ENCODE peak calls at places on chromosomes 4 and X, in five cellular contexts. P is cardiac muscle cell, N is neural progenitor cell, O is left ventricle myocardium inferior, Q is psoas muscle. H is an unnamed sample. For H3K4me1, the result is how much of the 10 kb centered on the place peaks cover.

GRCh38 chr4:80213117-80213815 is 16.0 kb downstream of the PRDM8 start:
- DNase-seq in P (no peak), N (no peak), O (no peak), Q (no peak), H (no peak)

GRCh38 chrX:154719132-154719675 is 31.7 kb downstream of the GAB3 start:
- DNase-seq in P (no peak), N (no peak), O (no peak), Q (no peak), H (no peak)

GRCh38 chr4:62495039-62495438 is 1294.9 kb downstream of the ADGRL3 start:
- DNase-seq in P (no peak), N (no peak), O (no peak), Q (no peak), H (no peak)

GRCh38 chrX:123339201-123339905 is 155.3 kb downstream of the GRIA3 start:
- DNase-seq in P (no peak), N (no peak), O (no peak), Q (no peak), H (no peak)

GRCh38 chr4:185305979-185306442 is 89.7 kb downstream of the LRP2BP start:
- DNase-seq in P (no peak), N (peak), O (no peak), Q (no peak), H (no peak)

GRCh38 chrX:154490021-154490413 is 412 bp downstream of the SLC10A3 start:
- DNase-seq in P (no peak), N (no peak), O (no peak), Q (peak), H (no peak)

GRCh38 chr4:104491826-104492771 is 2.6 kb downstream of the CXXC4 start:
- DNase-seq in P (peak), N (peak), O (no peak), Q (no peak), H (no peak)

GRCh38 chr4:177802665-177803064 is 360.4 kb upstream of the AGA start:
- DNase-seq in P (no peak), N (no peak), O (no peak), Q (no peak), H (no peak)

GRCh38 chrX:1202251-1202650 is 10.2 kb downstream of the CRLF2 start:
- DNase-seq in P (no peak), N (no peak), O (no peak), Q (no peak), H (no peak)

GRCh38 chr4:153773236-153773690 is 13.4 kb upstream of the RNF175 start:
- DNase-seq in P (no peak), N (peak), O (no peak), Q (no peak), H (no peak)

GRCh38 chr4:101649790-101650450 is 140.6 kb upstream of the BANK1 start:
- DNase-seq in P (peak), N (no peak), O (no peak), Q (no peak), H (no peak)

GRCh38 chrX:108610141-108610540 is 126.2 kb downstream of the IRS4 start:
- DNase-seq in P (no peak), N (no peak), O (no peak), Q (no peak), H (no peak)

GRCh38 chr4:157076578-157076947 is 613 bp downstream of the GLRB start:
- DNase-seq in P (no peak), N (peak), O (no peak), Q (no peak), H (no peak)

GRCh38 chr4:133969202-133969873 is 232.3 kb downstream of the PABPC4L start:
- DNase-seq in P (peak), N (no peak), O (no peak), Q (no peak), H (no peak)

GRCh38 chr4:168740686-168741085 is 243.8 kb downstream of the PALLD start:
- DNase-seq in P (no peak), N (no peak), O (no peak), Q (no peak), H (no peak)

GRCh38 chr4:109294006-109294405 is 8.5 kb downstream of the COL25A1 start:
- DNase-seq in P (peak), N (peak), O (no peak), Q (no peak), H (no peak)

GRCh38 chr4:133147365-133147821 is 1.7 kb upstream of the PCDH10 start:
- DNase-seq in P (no peak), N (peak), O (no peak), Q (no peak), H (no peak)

GRCh38 chr4:37648084-37648817 is 37.9 kb downstream of the RELL1 start:
- DNase-seq in P (no peak), N (no peak), O (peak), Q (peak), H (peak)

GRCh38 chrX:118974908-118975671 is 672 bp downstream of the LONRF3 start:
- DNase-seq in P (peak), N (peak), O (peak), Q (peak), H (peak)

GRCh38 chr4:105896984-105897760 is 1.9 kb downstream of the NPNT start:
- DNase-seq in P (no peak), N (no peak), O (no peak), Q (no peak), H (no peak)

GRCh38 chr4:61202638-61203495 is 2.7 kb downstream of the ADGRL3 start:
- DNase-seq in P (peak), N (peak), O (peak), Q (no peak), H (no peak)

GRCh38 chrX:40101430-40101802 is 3.7 kb upstream of the BCOR start:
- DNase-seq in P (no peak), N (no peak), O (no peak), Q (no peak), H (no peak)

GRCh38 chr4:25113915-25114904 is 46.0 kb downstream of the SEPSECS start:
- DNase-seq in P (no peak), N (no peak), O (no peak), Q (no peak), H (no peak)

GRCh38 chrX:152932598-152933175 is 34.8 kb downstream of the ZNF185 start:
- DNase-seq in P (no peak), N (no peak), O (no peak), Q (no peak), H (no peak)

GRCh38 chr4:2251073-2251794 is 9.3 kb upstream of the HAUS3 start:
- DNase-seq in P (no peak), N (no peak), O (peak), Q (peak), H (peak)

GRCh38 chr4:180947421-180947820 is 1295.8 kb upstream of the TENM3 start:
- DNase-seq in P (no peak), N (peak), O (no peak), Q (no peak), H (no peak)

GRCh38 chrX:63747331-63747730 is 37.7 kb downstream of the ARHGEF9 start:
- DNase-seq in P (peak), N (no peak), O (no peak), Q (no peak), H (no peak)

GRCh38 chr4:5204781-5205180 is 153.5 kb downstream of the STK32B start:
- DNase-seq in P (no peak), N (no peak), O (no peak), Q (no peak), H (no peak)

GRCh38 chr4:1862055-1862911 is 6.3 kb upstream of the LETM1 start:
- DNase-seq in P (no peak), N (no peak), O (no peak), Q (no peak), H (no peak)

GRCh38 chr4:176436500-176436973 is 116.8 kb downstream of the SPCS3 start:
- DNase-seq in P (no peak), N (no peak), O (no peak), Q (no peak), H (no peak)

GRCh38 chr4:138573246-138573645 is 331.1 kb upstream of the SLC7A11 start:
- DNase-seq in P (no peak), N (no peak), O (no peak), Q (no peak), H (no peak)

GRCh38 chr4:102386966-102387365 is 41.7 kb upstream of the SLC39A8 start:
- DNase-seq in P (no peak), N (no peak), O (no peak), Q (no peak), H (no peak)

GRCh38 chr4:143391895-143392294 is 55.2 kb downstream of the GAB1 start:
- DNase-seq in P (no peak), N (no peak), O (no peak), Q (no peak), H (no peak)

DNA sequence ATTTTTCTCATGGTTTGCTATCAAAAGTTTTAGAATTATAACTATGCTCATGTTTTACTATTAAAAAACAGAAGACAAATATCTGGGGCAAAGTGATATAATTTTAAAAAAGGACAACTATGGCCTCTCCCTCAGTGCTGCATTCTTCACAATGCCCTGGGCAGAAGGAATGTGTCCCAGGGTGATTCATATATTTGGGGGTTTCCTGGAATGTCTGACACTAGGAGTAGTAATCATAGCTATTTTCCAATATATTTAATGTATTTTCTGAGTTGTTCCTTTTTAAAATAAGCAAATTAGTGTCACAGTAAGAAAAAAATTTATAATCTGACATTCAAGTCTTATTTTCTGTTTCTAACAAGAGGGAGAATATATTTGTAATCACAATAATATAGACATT is 281.7 kb downstream of the UNC5C start:
- DNase-seq in P (no peak), N (no peak), O (no peak), Q (no peak), H (no peak)
- H3K4me3 ChIP-seq in P (no peak), N (no peak), O (no peak), Q (no peak), H (no peak)

DNA sequence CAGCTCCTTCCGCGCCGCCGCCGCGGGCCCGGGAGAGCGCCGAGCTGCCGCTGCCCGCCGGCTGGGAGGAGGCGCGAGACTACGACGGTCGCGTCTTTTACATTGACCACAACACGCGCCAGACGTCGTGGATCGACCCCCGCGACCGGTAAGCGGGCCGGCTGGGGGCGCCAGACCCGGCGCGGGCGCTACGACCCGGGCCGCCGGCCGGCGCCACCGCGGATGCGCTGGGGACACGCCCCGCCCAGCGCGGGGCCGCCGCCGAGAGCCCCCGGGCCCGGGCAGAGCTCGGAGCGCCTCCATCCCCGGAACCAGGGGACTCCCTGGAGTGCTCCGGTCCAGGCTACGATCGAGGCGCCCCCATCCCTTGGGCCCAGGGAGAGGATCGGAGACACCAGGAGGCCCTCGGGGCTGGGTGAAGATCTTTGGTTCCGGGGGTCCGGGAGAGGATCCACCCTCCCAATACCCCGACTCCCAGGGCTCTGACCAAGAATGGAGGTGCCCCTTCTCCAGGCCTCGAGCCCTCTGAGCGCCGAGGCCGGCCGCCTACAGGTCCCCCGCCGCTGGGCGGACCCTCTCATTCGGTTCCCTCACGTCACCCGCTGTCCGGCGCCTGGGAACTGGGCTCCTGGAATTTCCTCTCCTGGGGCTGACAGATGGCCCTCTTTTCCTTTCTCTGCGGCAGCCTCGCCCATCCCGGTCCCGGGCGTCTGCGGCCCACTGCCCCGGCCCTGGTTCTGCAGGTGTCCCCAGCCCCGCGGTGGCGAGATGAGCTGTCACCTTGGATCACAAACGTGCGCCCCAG is 48.8 kb downstream of the CLDN34 start:
- DNase-seq in P (peak), N (peak), O (peak), Q (peak), H (peak)
- TF ChIP-seq CTCF in P (no peak), N (no peak), O (peak), Q (no peak), H (no peak)

DNA sequence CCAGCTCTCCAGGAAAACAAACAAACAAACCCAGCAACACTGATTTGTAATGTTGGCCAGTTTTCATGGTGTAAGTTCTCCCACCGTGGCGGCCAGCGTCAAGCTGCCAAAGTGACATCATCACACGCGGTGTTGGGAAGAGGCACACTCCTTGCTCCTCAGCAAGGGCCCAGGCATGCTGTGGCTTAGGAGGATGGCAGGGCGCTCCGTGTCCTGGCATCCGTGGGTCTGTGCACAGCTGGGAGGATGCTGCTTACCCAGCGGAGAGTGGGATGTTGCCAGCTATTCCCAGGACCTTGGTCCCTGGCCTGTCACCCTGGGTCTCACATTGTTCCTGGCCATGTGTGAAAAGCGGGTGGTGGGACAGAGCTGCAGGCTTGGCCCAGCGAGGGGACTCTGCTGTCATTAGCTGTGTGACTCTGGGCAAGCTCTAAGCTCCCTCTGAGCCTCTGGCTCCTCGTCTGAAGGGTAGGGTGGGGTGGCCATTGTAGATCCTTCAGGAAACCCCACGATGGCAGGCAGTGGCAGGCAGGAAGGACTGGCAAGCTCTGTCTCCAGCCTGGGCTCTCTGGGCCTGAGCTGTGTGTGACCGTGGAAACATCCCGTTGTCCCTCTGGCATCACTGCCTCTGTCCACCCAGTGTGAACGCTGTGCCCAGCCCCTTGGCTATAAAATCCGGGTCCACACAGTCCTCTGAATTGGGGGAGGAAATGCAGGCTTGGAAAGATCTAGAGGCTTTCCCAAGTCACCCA is 10.8 kb downstream of the PSAPL1 start:
- DNase-seq in P (no peak), N (no peak), O (peak), Q (no peak), H (peak)
- H3K4me1 ChIP-seq in P (under half), N (under half), O (under half), Q (under half), H (under half)

DNA sequence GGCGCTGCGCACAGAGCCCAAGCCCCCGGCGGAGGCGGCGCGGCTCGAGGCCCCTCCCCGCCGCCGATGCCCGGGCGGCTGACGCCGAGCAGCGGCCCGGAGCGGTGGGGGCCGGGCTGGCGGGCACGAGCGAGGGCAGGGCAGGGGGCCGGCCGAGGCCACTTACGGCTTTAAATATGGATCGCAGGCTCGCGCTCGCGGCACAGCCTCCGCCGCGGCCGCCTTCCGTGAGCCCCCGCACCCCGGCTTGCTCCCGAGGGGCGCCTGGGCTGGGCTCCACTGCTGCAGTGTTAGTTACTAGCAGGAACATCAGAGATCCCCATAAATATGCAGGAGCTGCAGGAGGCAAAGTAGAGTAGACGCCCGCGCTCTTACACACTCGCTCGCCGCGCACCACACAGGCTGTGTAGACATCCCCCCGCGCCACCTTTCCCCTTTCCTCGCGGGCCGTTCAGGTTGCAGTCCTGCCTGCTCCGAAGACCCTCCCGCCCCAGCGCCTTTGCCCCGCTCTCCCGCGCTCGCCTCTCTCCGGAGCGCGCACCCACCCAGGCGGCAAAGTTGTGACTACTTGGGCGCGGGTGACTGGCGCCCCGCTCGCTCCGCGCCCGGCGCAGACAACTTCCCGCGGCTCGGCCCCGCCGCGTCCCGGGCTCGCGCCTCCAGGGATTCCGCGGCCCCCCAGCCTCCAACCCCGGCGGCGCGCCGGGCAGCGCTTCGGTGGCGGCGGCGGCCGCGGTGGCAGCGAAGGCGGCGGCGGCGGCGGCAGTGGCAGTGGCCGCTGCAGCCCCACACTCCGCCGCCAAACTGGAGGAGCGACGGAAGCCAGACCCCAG is 152.0 kb upstream of the SLC4A4 start:
- DNase-seq in P (peak), N (peak), O (peak), Q (peak), H (peak)
- H3K4me3 ChIP-seq in P (peak), N (peak), O (peak), Q (peak), H (peak)

DNA sequence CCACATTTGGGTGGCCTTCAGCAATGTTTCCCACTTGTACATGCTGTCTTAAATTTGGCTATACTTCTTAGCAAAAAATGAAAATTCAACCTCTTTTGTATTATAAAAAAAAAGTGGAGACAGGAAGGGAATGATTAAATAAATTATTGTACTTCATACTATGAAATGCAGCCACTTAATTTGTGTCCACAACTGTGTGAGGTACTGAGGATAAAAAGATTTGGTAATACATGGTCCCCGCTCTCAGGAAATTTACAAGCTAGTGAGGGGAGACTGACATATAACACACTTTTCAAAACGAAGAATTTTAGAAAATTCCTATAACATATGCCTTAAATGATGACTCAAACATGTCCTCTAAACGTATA is 105.0 kb downstream of the HNRNPD start:
- DNase-seq in P (no peak), N (no peak), O (no peak), Q (no peak), H (no peak)
- TF ChIP-seq CTCF in P (no peak), N (no peak), O (peak), Q (no peak), H (no peak)

GRCh38 chr4:54096563-54096962 is 3.4 kb upstream of the GSX2 start:
- DNase-seq in P (no peak), N (peak), O (no peak), Q (no peak), H (no peak)
- H3K4me1 ChIP-seq in P (under half), N (half or more), O (under half), Q (under half), H (under half)

GRCh38 chrX:44871114-44871645 is 1.8 kb upstream of the KDM6A start:
- DNase-seq in P (no peak), N (peak), O (no peak), Q (peak), H (peak)
- H3K4me3 ChIP-seq in P (peak), N (peak), O (peak), Q (peak), H (peak)

GRCh38 chr4:34953145-34953799 is 1291.0 kb downstream of the ARAP2 start:
- DNase-seq in P (no peak), N (peak), O (no peak), Q (no peak), H (no peak)
- TF ChIP-seq CTCF in P (no peak), N (peak), O (no peak), Q (no peak), H (no peak)

GRCh38 chr4:793941-794621 is 31.8 kb downstream of the CPLX1 start:
- DNase-seq in P (no peak), N (no peak), O (no peak), Q (no peak), H (peak)
- H3K4me1 ChIP-seq in P (under half), N (under half), O (under half), Q (under half), H (under half)